ENCODE peak calls at places on chromosome 14, in five cellular contexts. X, U, N, E and F are unnamed samples.

GRCh38 chr14:54002653-54003052 is 46.0 kb upstream of the BMP4 start:
- DNase-seq in X (no peak), U (no peak), N (no peak), E (no peak), F (no peak)

GRCh38 chr14:79417961-79418360 is 793.3 kb downstream of the DIO2 start:
- DNase-seq in X (no peak), U (no peak), N (no peak), E (no peak), F (no peak)

GRCh38 chr14:98119739-98120138 is 1152.3 kb downstream of the BCL11B start:
- DNase-seq in X (no peak), U (no peak), N (no peak), E (no peak), F (no peak)

GRCh38 chr14:49019467-49020100 is 566.6 kb downstream of the RPS29 start:
- DNase-seq in X (no peak), U (no peak), N (no peak), E (no peak), F (no peak)

GRCh38 chr14:39912192-39913100 is 480.2 kb upstream of the FBXO33 start:
- DNase-seq in X (peak; percentile 16), U (no peak), N (no peak), E (no peak), F (no peak)

GRCh38 chr14:53668861-53669260 is 287.8 kb downstream of the BMP4 start:
- DNase-seq in X (no peak), U (no peak), N (no peak), E (no peak), F (no peak)

GRCh38 chr14:94771906-94772468 is 2.1 kb upstream of the GSC start:
- DNase-seq in X (no peak), U (no peak), N (no peak), E (no peak), F (no peak)

GRCh38 chr14:58772814-58773620 is 135.3 kb downstream of the DACT1 start:
- DNase-seq in X (no peak), U (no peak), N (no peak), E (no peak), F (no peak)

GRCh38 chr14:69090187-69090789 is 62.6 kb downstream of the DCAF5 start:
- DNase-seq in X (no peak), U (no peak), N (no peak), E (peak; percentile 33), F (no peak)

GRCh38 chr14:76836029-76836630 is 9.9 kb downstream of the LRRC74A start:
- DNase-seq in X (no peak), U (no peak), N (no peak), E (no peak), F (no peak)

GRCh38 chr14:96699666-96700065 is 97.5 kb upstream of the VRK1 start:
- DNase-seq in X (no peak), U (no peak), N (no peak), E (no peak), F (no peak)

GRCh38 chr14:64910847-64911495 is 3.3 kb upstream of the CHURC1 start:
- DNase-seq in X (no peak), U (no peak), N (no peak), E (peak; percentile 19), F (no peak)

GRCh38 chr14:68143341-68143807 is 323.8 kb downstream of the RAD51B start:
- DNase-seq in X (no peak), U (no peak), N (no peak), E (no peak), F (no peak)

GRCh38 chr14:88614218-88614907 is 51.5 kb downstream of the ZC3H14 start:
- DNase-seq in X (no peak), U (no peak), N (no peak), E (no peak), F (no peak)

GRCh38 chr14:20873370-20874177 is 17.6 kb upstream of the RNASE3 start:
- DNase-seq in X (no peak), U (peak; percentile 87), N (peak; percentile 25), E (peak; percentile 41), F (peak; percentile 33)

GRCh38 chr14:32426596-32427408 is 97.7 kb downstream of the AKAP6 start:
- DNase-seq in X (no peak), U (no peak), N (no peak), E (no peak), F (no peak)

GRCh38 chr14:22266141-22266442 is 322.9 kb downstream of the DAD1 start:
- DNase-seq in X (no peak), U (no peak), N (no peak), E (no peak), F (no peak)

GRCh38 chr14:63205850-63206249 is 1.6 kb downstream of the RHOJ start:
- DNase-seq in X (no peak), U (no peak), N (no peak), E (no peak), F (no peak)

GRCh38 chr14:38203929-38204716 is 3.6 kb upstream of the SSTR1 start:
- DNase-seq in X (no peak), U (no peak), N (no peak), E (no peak), F (no peak)

GRCh38 chr14:88551936-88552565 is 2.8 kb downstream of the PTPN21 start:
- DNase-seq in X (no peak), U (no peak), N (no peak), E (no peak), F (no peak)

GRCh38 chr14:75132374-75133086 is 5.7 kb upstream of the NEK9 start:
- DNase-seq in X (peak; percentile 66), U (no peak), N (no peak), E (peak; percentile 69), F (no peak)

GRCh38 chr14:101473795-101474562 is 87.3 kb upstream of the DIO3 start:
- DNase-seq in X (no peak), U (no peak), N (no peak), E (no peak), F (no peak)

GRCh38 chr14:36315159-36315853 is 5.1 kb downstream of the MBIP start:
- DNase-seq in X (peak; percentile 7), U (no peak), N (peak; percentile 0), E (no peak), F (no peak)

DNA sequence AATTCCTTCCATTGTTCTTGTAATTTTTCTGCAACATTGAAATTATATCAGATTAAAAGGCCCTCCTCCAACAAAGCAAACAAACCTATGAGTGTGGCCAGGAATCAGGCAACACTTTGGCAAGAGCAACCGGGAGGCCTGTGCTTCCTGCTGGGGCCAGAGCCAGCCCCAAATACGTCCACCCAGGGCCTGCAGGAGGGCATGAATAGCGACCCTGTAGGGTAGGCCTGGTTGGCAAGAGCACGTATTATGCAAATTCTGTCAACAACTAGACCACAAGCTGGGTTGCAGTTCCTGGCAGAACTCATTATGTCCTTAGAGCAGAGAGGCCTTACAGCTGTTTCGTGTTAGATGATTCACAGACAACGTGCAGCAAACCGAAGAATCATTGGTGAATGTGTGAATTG is 26.9 kb upstream of the LGALS3 start:
- DNase-seq in X (peak; percentile 99), U (peak; percentile 49), N (no peak), E (peak; percentile 54), F (no peak)
- TF ChIP-seq POLR2A in X (peak; percentile 64), U (peak; percentile 49), N (no peak), E (peak; percentile 51), F (peak; percentile 47)

GRCh38 chr14:24264298-24264697 is 1.3 kb upstream of the TGM1 start:
- DNase-seq in X (no peak), U (no peak), N (no peak), E (no peak), F (no peak)
- TF ChIP-seq POLR2AphosphoS5 in X (no peak), U (no peak), N (no peak), E (no peak), F (peak; percentile 30)

GRCh38 chr14:52339262-52339661 is 25.1 kb downstream of the PTGER2 start:
- DNase-seq in X (no peak), U (no peak), N (no peak), E (no peak), F (no peak)

GRCh38 chr14:52333823-52334657 is 19.9 kb downstream of the PTGER2 start:
- DNase-seq in X (no peak), U (no peak), N (no peak), E (no peak), F (no peak)

GRCh38 chr14:52342849-52343606 is 28.9 kb downstream of the PTGER2 start:
- DNase-seq in X (no peak), U (no peak), N (no peak), E (no peak), F (no peak)

GRCh38 chr14:52333108-52333507 is 19.0 kb downstream of the PTGER2 start:
- DNase-seq in X (no peak), U (no peak), N (no peak), E (no peak), F (no peak)

GRCh38 chr14:52338282-52338681 is 24.2 kb downstream of the PTGER2 start:
- DNase-seq in X (no peak), U (no peak), N (no peak), E (peak; percentile 10), F (no peak)
- TF ChIP-seq TAF1 in X (no peak), U (no peak), N (no peak), E (no peak), F (no peak)

DNA sequence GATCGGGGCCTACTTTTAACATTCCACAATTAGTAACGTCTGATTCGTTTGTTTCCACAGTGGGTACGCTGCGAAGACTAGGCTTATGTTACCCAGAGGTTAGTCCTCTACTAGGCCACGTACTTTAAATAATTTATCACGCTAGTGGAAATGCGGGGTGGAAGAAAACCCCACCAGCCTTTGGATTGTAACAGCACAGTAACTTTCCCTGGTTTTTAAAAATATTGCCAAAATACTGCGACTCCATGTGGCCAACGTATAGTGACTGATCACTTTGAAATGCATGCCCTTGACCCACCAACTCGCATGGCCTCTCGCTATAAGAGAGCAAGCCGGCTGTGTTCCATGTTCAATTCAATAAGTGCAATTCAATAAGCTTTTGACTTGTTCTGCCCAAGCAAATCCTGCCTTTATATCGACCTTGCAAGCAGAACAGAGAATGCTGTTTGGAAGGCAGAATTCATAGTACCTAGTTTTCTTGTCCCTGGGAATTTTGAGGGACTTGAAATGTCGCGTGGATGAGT is 882 bp upstream of the GTF2A1 start:
- DNase-seq in X (no peak), U (no peak), N (no peak), E (no peak), F (no peak)
- TF ChIP-seq POLR2A in X (no peak), U (no peak), N (no peak), E (no peak), F (no peak)